ENCODE peak calls at places on chromosome 5, in six cellular contexts. One of them, this sample, is unnamed.
A peak's percentile ranks its signal among the peaks of the same experiment; 100 is the strongest.

GRCh38 chr5:136006767-136007251 is 22.0 kb upstream of the TGFBI start:
- DNase-seq in cardiac fibroblast: peak; percentile 70
- DNase-seq in fibroblast of the aortic adventitia: peak; percentile 94
- DNase-seq in neuronal stem cell: no peak
- DNase-seq in ovary: no peak
- DNase-seq in esophagus squamous epithelium: no peak
- DNase-seq in this sample: peak; percentile 92

GRCh38 chr5:126970517-126971017 is 59.8 kb downstream of the MARCHF3 start:
- DNase-seq in cardiac fibroblast: peak; percentile 88
- DNase-seq in fibroblast of the aortic adventitia: peak; percentile 99
- DNase-seq in neuronal stem cell: no peak
- DNase-seq in ovary: no peak
- DNase-seq in esophagus squamous epithelium: no peak
- DNase-seq in this sample: peak; percentile 22

GRCh38 chr5:5191906-5192305 is 51.8 kb downstream of the ADAMTS16 start:
- DNase-seq in cardiac fibroblast: no peak
- DNase-seq in fibroblast of the aortic adventitia: no peak
- DNase-seq in neuronal stem cell: no peak
- DNase-seq in ovary: no peak
- DNase-seq in esophagus squamous epithelium: no peak
- DNase-seq in this sample: no peak

GRCh38 chr5:17132444-17133083 is 84.9 kb upstream of the BASP1 start:
- DNase-seq in cardiac fibroblast: peak; percentile 63
- DNase-seq in fibroblast of the aortic adventitia: peak; percentile 74
- DNase-seq in neuronal stem cell: no peak
- DNase-seq in ovary: no peak
- DNase-seq in esophagus squamous epithelium: no peak
- DNase-seq in this sample: no peak

GRCh38 chr5:145984072-145984471 is 47.7 kb downstream of the SH3RF2 start:
- DNase-seq in cardiac fibroblast: no peak
- DNase-seq in fibroblast of the aortic adventitia: no peak
- DNase-seq in neuronal stem cell: no peak
- DNase-seq in ovary: no peak
- DNase-seq in esophagus squamous epithelium: no peak
- DNase-seq in this sample: no peak

GRCh38 chr5:5380298-5380697 is 42.2 kb upstream of the ICE1 start:
- DNase-seq in cardiac fibroblast: no peak
- DNase-seq in fibroblast of the aortic adventitia: no peak
- DNase-seq in neuronal stem cell: no peak
- DNase-seq in ovary: no peak
- DNase-seq in esophagus squamous epithelium: no peak
- DNase-seq in this sample: no peak

GRCh38 chr5:18744441-18744840 is 1110.2 kb downstream of the TAF11L14 start:
- DNase-seq in cardiac fibroblast: no peak
- DNase-seq in fibroblast of the aortic adventitia: no peak
- DNase-seq in neuronal stem cell: no peak
- DNase-seq in ovary: no peak
- DNase-seq in esophagus squamous epithelium: no peak
- DNase-seq in this sample: no peak

GRCh38 chr5:400282-401215 is 42.4 kb upstream of the EXOC3 start:
- DNase-seq in cardiac fibroblast: no peak
- DNase-seq in fibroblast of the aortic adventitia: peak; percentile 84
- DNase-seq in neuronal stem cell: no peak
- DNase-seq in ovary: peak; percentile 49
- DNase-seq in esophagus squamous epithelium: no peak
- DNase-seq in this sample: peak; percentile 70

GRCh38 chr5:175325681-175326080 is 118.3 kb downstream of the DRD1 start:
- DNase-seq in cardiac fibroblast: no peak
- DNase-seq in fibroblast of the aortic adventitia: no peak
- DNase-seq in neuronal stem cell: no peak
- DNase-seq in ovary: no peak
- DNase-seq in esophagus squamous epithelium: no peak
- DNase-seq in this sample: peak; percentile 13

GRCh38 chr5:31944683-31945445 is 229.3 kb downstream of the GOLPH3 start:
- DNase-seq in cardiac fibroblast: no peak
- DNase-seq in fibroblast of the aortic adventitia: no peak
- DNase-seq in neuronal stem cell: no peak
- DNase-seq in ovary: no peak
- DNase-seq in esophagus squamous epithelium: no peak
- DNase-seq in this sample: no peak

GRCh38 chr5:95794070-95794516 is 28.4 kb downstream of the GLRX start:
- DNase-seq in cardiac fibroblast: peak; percentile 79
- DNase-seq in fibroblast of the aortic adventitia: peak; percentile 66
- DNase-seq in neuronal stem cell: no peak
- DNase-seq in ovary: no peak
- DNase-seq in esophagus squamous epithelium: no peak
- DNase-seq in this sample: no peak

GRCh38 chr5:20041326-20041977 is 53.5 kb upstream of the CDH18 start:
- DNase-seq in cardiac fibroblast: peak; percentile 5
- DNase-seq in fibroblast of the aortic adventitia: peak; percentile 25
- DNase-seq in neuronal stem cell: no peak
- DNase-seq in ovary: no peak
- DNase-seq in esophagus squamous epithelium: no peak
- DNase-seq in this sample: no peak

GRCh38 chr5:113617191-113617796 is 103.8 kb downstream of the YTHDC2 start:
- DNase-seq in cardiac fibroblast: no peak
- DNase-seq in fibroblast of the aortic adventitia: no peak
- DNase-seq in neuronal stem cell: no peak
- DNase-seq in ovary: no peak
- DNase-seq in esophagus squamous epithelium: no peak
- DNase-seq in this sample: no peak

GRCh38 chr5:150532161-150532560 is 24.2 kb downstream of the NDST1 start:
- DNase-seq in cardiac fibroblast: no peak
- DNase-seq in fibroblast of the aortic adventitia: no peak
- DNase-seq in neuronal stem cell: no peak
- DNase-seq in ovary: no peak
- DNase-seq in esophagus squamous epithelium: no peak
- DNase-seq in this sample: no peak

GRCh38 chr5:111495159-111495558 is 17.2 kb downstream of the STARD4 start:
- DNase-seq in cardiac fibroblast: no peak
- DNase-seq in fibroblast of the aortic adventitia: no peak
- DNase-seq in neuronal stem cell: no peak
- DNase-seq in ovary: no peak
- DNase-seq in esophagus squamous epithelium: no peak
- DNase-seq in this sample: no peak

GRCh38 chr5:74576941-74577456 is 63.5 kb downstream of the ENC1 start:
- DNase-seq in cardiac fibroblast: peak; percentile 66
- DNase-seq in fibroblast of the aortic adventitia: peak; percentile 83
- DNase-seq in neuronal stem cell: no peak
- DNase-seq in ovary: no peak
- DNase-seq in esophagus squamous epithelium: no peak
- DNase-seq in this sample: no peak

GRCh38 chr5:112921833-112922817 is at the start of gene REEP5:
- DNase-seq in cardiac fibroblast: peak; percentile 80
- DNase-seq in fibroblast of the aortic adventitia: peak; percentile 48
- DNase-seq in neuronal stem cell: peak; percentile 80
- DNase-seq in ovary: peak; percentile 81
- DNase-seq in esophagus squamous epithelium: peak; percentile 66
- DNase-seq in this sample: peak; percentile 88

GRCh38 chr5:40653221-40654022 is 26.3 kb upstream of the PTGER4 start:
- DNase-seq in cardiac fibroblast: no peak
- DNase-seq in fibroblast of the aortic adventitia: no peak
- DNase-seq in neuronal stem cell: no peak
- DNase-seq in ovary: no peak
- DNase-seq in esophagus squamous epithelium: no peak
- DNase-seq in this sample: no peak

GRCh38 chr5:147645172-147645571 is 135.3 kb upstream of the DPYSL3 start:
- DNase-seq in cardiac fibroblast: no peak
- DNase-seq in fibroblast of the aortic adventitia: no peak
- DNase-seq in neuronal stem cell: no peak
- DNase-seq in ovary: no peak
- DNase-seq in esophagus squamous epithelium: no peak
- DNase-seq in this sample: no peak

GRCh38 chr5:172434246-172434645 is 20.1 kb downstream of the SH3PXD2B start:
- DNase-seq in cardiac fibroblast: no peak
- DNase-seq in fibroblast of the aortic adventitia: no peak
- DNase-seq in neuronal stem cell: no peak
- DNase-seq in ovary: no peak
- DNase-seq in esophagus squamous epithelium: no peak
- DNase-seq in this sample: no peak

GRCh38 chr5:65867509-65868195 is 58.7 kb upstream of the ERBIN start:
- DNase-seq in cardiac fibroblast: no peak
- DNase-seq in fibroblast of the aortic adventitia: peak; percentile 7
- DNase-seq in neuronal stem cell: no peak
- DNase-seq in ovary: no peak
- DNase-seq in esophagus squamous epithelium: no peak
- DNase-seq in this sample: peak; percentile 17

GRCh38 chr5:148760945-148761638 is 65.3 kb upstream of the ADRB2 start:
- DNase-seq in cardiac fibroblast: no peak
- DNase-seq in fibroblast of the aortic adventitia: no peak
- DNase-seq in neuronal stem cell: no peak
- DNase-seq in ovary: no peak
- DNase-seq in esophagus squamous epithelium: no peak
- DNase-seq in this sample: no peak

GRCh38 chr5:9174446-9174845 is 371.4 kb downstream of the SEMA5A start:
- DNase-seq in cardiac fibroblast: no peak
- DNase-seq in fibroblast of the aortic adventitia: no peak
- DNase-seq in neuronal stem cell: no peak
- DNase-seq in ovary: no peak
- DNase-seq in esophagus squamous epithelium: no peak
- DNase-seq in this sample: no peak

GRCh38 chr5:73231245-73231778 is 58.3 kb downstream of the TMEM174 start:
- DNase-seq in cardiac fibroblast: no peak
- DNase-seq in fibroblast of the aortic adventitia: no peak
- DNase-seq in neuronal stem cell: no peak
- DNase-seq in ovary: no peak
- DNase-seq in esophagus squamous epithelium: no peak
- DNase-seq in this sample: no peak

GRCh38 chr5:6633469-6634326 is 458 bp downstream of the SRD5A1 start:
- DNase-seq in cardiac fibroblast: peak; percentile 12
- DNase-seq in fibroblast of the aortic adventitia: peak; percentile 20
- DNase-seq in neuronal stem cell: no peak
- DNase-seq in ovary: peak; percentile 56
- DNase-seq in esophagus squamous epithelium: no peak
- DNase-seq in this sample: peak; percentile 62

GRCh38 chr5:136205061-136205702 is 12.2 kb upstream of the SMIM32 start:
- DNase-seq in cardiac fibroblast: no peak
- DNase-seq in fibroblast of the aortic adventitia: no peak
- DNase-seq in neuronal stem cell: no peak
- DNase-seq in ovary: no peak
- DNase-seq in esophagus squamous epithelium: no peak
- DNase-seq in this sample: no peak

GRCh38 chr5:132019857-132020555 is 8.5 kb upstream of the ACSL6 start:
- DNase-seq in cardiac fibroblast: no peak
- DNase-seq in fibroblast of the aortic adventitia: no peak
- DNase-seq in neuronal stem cell: no peak
- DNase-seq in ovary: no peak
- DNase-seq in esophagus squamous epithelium: no peak
- DNase-seq in this sample: no peak

GRCh38 chr5:94361161-94361560 is 257.2 kb downstream of the KIAA0825 start:
- DNase-seq in cardiac fibroblast: no peak
- DNase-seq in fibroblast of the aortic adventitia: peak; percentile 4
- DNase-seq in neuronal stem cell: no peak
- DNase-seq in ovary: no peak
- DNase-seq in esophagus squamous epithelium: no peak
- DNase-seq in this sample: no peak
- H3K4me3 ChIP-seq in cardiac fibroblast: no peak overlapping the region
- H3K4me3 ChIP-seq in fibroblast of the aortic adventitia: no peak overlapping the region
- H3K4me3 ChIP-seq in neuronal stem cell: no peak overlapping the region
- H3K4me3 ChIP-seq in ovary: no peak overlapping the region
- H3K4me3 ChIP-seq in esophagus squamous epithelium: no peak overlapping the region
- H3K4me3 ChIP-seq in this sample: no peak overlapping the region

DNA sequence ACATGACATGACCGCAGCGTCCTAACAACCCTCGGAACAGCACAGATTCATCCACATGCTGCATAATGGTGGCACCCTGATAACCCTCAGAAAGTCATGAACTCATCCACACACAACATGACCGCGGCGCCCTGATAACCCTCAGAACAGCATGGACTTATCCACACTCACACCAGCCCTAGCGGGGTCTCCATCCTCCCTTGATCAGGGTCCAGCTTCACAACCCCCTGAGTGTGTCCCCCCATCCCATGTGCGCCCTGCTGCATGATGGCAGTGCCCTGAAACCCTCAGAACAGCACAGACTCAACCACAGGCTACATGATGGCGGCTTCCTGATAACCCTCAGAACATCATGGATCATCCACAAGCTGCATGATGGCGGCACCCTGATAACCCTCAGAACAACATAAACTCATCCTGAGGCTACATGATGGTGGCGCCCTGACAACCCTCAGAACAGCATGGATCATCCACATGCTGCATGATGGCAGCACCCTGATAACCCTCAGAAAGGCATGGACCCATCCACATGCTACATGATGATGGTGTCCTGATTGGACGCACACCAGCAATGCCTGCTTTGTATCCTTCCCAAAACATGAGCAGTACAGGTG is 28.3 kb downstream of the SLC6A3 start:
- DNase-seq in cardiac fibroblast: no peak
- DNase-seq in fibroblast of the aortic adventitia: no peak
- DNase-seq in neuronal stem cell: no peak
- DNase-seq in ovary: no peak
- DNase-seq in esophagus squamous epithelium: no peak
- DNase-seq in this sample: no peak
- H3K4me3 ChIP-seq in cardiac fibroblast: no peak overlapping the region
- H3K4me3 ChIP-seq in fibroblast of the aortic adventitia: no peak overlapping the region
- H3K4me3 ChIP-seq in neuronal stem cell: peak overlapping the region; percentile 39
- H3K4me3 ChIP-seq in ovary: no peak overlapping the region
- H3K4me3 ChIP-seq in esophagus squamous epithelium: no peak overlapping the region
- H3K4me3 ChIP-seq in this sample: no peak overlapping the region

GRCh38 chr5:43193171-43193951 is 1.3 kb downstream of the NIM1K start:
- DNase-seq in cardiac fibroblast: peak; percentile 93
- DNase-seq in fibroblast of the aortic adventitia: peak; percentile 93
- DNase-seq in neuronal stem cell: peak; percentile 20
- DNase-seq in ovary: no peak
- DNase-seq in esophagus squamous epithelium: no peak
- DNase-seq in this sample: peak; percentile 38
- H3K4me3 ChIP-seq in cardiac fibroblast: peak overlapping the region; percentile 62
- H3K4me3 ChIP-seq in fibroblast of the aortic adventitia: peak overlapping the region; percentile 68
- H3K4me3 ChIP-seq in neuronal stem cell: no peak overlapping the region
- H3K4me3 ChIP-seq in ovary: peak overlapping the region; percentile 39
- H3K4me3 ChIP-seq in esophagus squamous epithelium: peak overlapping the region; percentile 41
- H3K4me3 ChIP-seq in this sample: peak overlapping the region; percentile 40

DNA sequence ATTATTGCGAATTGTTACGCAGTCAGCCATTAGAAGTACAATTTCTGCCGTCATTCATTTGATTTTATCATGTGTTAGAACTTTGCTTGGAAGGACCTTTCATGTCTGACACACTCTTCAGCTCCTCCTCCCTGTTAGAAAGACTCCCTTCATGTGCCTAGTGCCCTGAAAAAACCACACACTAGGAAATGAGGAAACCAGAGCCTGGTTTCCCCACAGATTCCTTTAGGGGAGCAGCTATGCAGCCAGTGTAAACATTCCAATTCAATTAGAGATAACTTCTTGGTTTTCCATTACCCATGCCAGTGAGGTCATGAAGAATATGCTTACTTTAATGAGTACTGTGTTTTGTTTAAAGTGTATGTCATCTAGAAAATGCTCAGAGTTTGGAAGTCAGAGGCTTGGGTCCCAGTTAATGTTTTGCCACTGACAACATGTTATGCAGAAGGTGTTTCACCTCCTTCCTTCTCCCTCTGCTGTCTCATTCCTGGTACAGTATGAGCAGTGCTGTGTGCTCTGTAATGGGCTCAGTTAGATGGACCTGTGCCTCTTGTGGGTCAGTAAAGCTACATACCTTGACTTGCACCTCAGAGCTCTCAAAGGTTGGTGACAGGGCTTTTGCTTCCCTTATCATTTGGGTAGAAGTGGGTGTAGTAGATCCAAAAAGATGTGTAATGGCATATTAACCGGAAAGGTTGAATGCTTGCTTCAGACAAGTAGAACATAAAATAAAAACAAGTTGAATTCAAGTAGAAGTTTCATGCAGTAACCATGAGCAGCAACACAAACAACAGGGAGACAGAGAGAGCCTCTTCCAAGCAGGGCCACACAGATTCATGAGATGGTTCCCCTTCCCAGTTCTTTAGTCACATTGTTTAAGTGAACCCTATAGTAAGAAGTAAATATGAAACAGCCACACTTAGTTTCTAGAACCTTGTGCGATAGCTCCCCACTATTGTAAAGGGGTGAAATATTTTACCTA is 52.6 kb upstream of the TNFAIP8 start:
- DNase-seq in cardiac fibroblast: peak; percentile 95
- DNase-seq in fibroblast of the aortic adventitia: peak; percentile 99
- DNase-seq in neuronal stem cell: no peak
- DNase-seq in ovary: no peak
- DNase-seq in esophagus squamous epithelium: no peak
- DNase-seq in this sample: peak; percentile 80
- H3K4me3 ChIP-seq in cardiac fibroblast: no peak overlapping the region
- H3K4me3 ChIP-seq in fibroblast of the aortic adventitia: no peak overlapping the region
- H3K4me3 ChIP-seq in neuronal stem cell: no peak overlapping the region
- H3K4me3 ChIP-seq in ovary: no peak overlapping the region
- H3K4me3 ChIP-seq in esophagus squamous epithelium: no peak overlapping the region
- H3K4me3 ChIP-seq in this sample: no peak overlapping the region

This sample was measured in MG63.